ENCODE peak calls at places on chromosomes 11 and 22, in nine cellular contexts. I, K, X, V, P, N, S, F and L are unnamed samples. For H3K4me1, the result is how much of the 10 kb centered on the place peaks cover.

GRCh38 chr11:5291207-5291838 is 10.4 kb downstream of the OR51B4 start:
- DNase-seq in I (no peak), K (peak), X (no peak), V (no peak), P (peak), N (no peak), S (peak), F (no peak), L (no peak)

GRCh38 chr11:125886997-125887372 is 483 bp upstream of the HYLS1 start:
- DNase-seq in I (peak), K (no peak), X (peak), V (peak), P (no peak), N (no peak), S (no peak), F (peak), L (no peak)

GRCh38 chr11:17985517-17985916 is 27.3 kb downstream of the SERGEF start:
- DNase-seq in I (no peak), K (peak), X (peak), V (no peak), P (no peak), N (no peak), S (peak), F (no peak), L (peak)

GRCh38 chr11:44765026-44765595 is 38.3 kb downstream of the TSPAN18 start:
- DNase-seq in I (peak), K (no peak), X (no peak), V (peak), P (no peak), N (no peak), S (no peak), F (no peak), L (no peak)

GRCh38 chr11:106397787-106398355 is 320.4 kb downstream of the AASDHPPT start:
- DNase-seq in I (no peak), K (no peak), X (no peak), V (no peak), P (no peak), N (no peak), S (no peak), F (no peak), L (no peak)

GRCh38 chr11:117936973-117937372 is 7.8 kb upstream of the TMPRSS13 start:
- DNase-seq in I (no peak), K (no peak), X (no peak), V (no peak), P (no peak), N (no peak), S (no peak), F (no peak), L (no peak)

GRCh38 chr22:44351685-44352377 is 39.1 kb upstream of the SHISAL1 start:
- DNase-seq in I (peak), K (peak), X (peak), V (peak), P (peak), N (no peak), S (no peak), F (peak), L (no peak)

GRCh38 chr11:103370076-103370475 is 260.9 kb downstream of the DYNC2H1 start:
- DNase-seq in I (no peak), K (no peak), X (no peak), V (no peak), P (no peak), N (no peak), S (no peak), F (no peak), L (no peak)

GRCh38 chr11:65116370-65117205 is 913 bp downstream of the ZNHIT2 start:
- DNase-seq in I (no peak), K (peak), X (no peak), V (peak), P (no peak), N (no peak), S (no peak), F (peak), L (peak)

GRCh38 chr11:2300936-2301630 is 635 bp downstream of the C11orf21 start:
- DNase-seq in I (no peak), K (no peak), X (no peak), V (no peak), P (no peak), N (no peak), S (no peak), F (peak), L (no peak)

GRCh38 chr22:30575011-30575671 is 676 bp upstream of the GAL3ST1 start:
- DNase-seq in I (peak), K (peak), X (no peak), V (no peak), P (no peak), N (no peak), S (no peak), F (no peak), L (no peak)

GRCh38 chr11:45532552-45532951 is 132.9 kb downstream of the CHST1 start:
- DNase-seq in I (no peak), K (no peak), X (no peak), V (no peak), P (no peak), N (no peak), S (no peak), F (no peak), L (no peak)

GRCh38 chr11:33021937-33022336 is 6.3 kb downstream of the DEPDC7 start:
- DNase-seq in I (no peak), K (no peak), X (no peak), V (no peak), P (no peak), N (no peak), S (no peak), F (no peak), L (no peak)

GRCh38 chr22:35842954-35843353 is 125.3 kb downstream of the APOL5 start:
- DNase-seq in I (no peak), K (peak), X (no peak), V (no peak), P (peak), N (no peak), S (peak), F (peak), L (no peak)

GRCh38 chr11:64148200-64148916 is 17.6 kb downstream of the MACROD1 start:
- DNase-seq in I (peak), K (peak), X (peak), V (peak), P (peak), N (peak), S (peak), F (peak), L (peak)

GRCh38 chr11:124917115-124917637 is 1.9 kb upstream of the HEPN1 start:
- DNase-seq in I (no peak), K (peak), X (no peak), V (no peak), P (no peak), N (no peak), S (no peak), F (no peak), L (no peak)

GRCh38 chr11:117731689-117732290 is 65.2 kb downstream of the DSCAML1 start:
- DNase-seq in I (no peak), K (no peak), X (no peak), V (no peak), P (no peak), N (no peak), S (no peak), F (no peak), L (no peak)

GRCh38 chr22:42066133-42066761 is 4.4 kb downstream of the NAGA start:
- DNase-seq in I (peak), K (no peak), X (no peak), V (no peak), P (no peak), N (no peak), S (no peak), F (peak), L (no peak)

GRCh38 chr11:6889835-6890234 is 2.5 kb downstream of the OR2D2 start:
- DNase-seq in I (no peak), K (no peak), X (no peak), V (no peak), P (no peak), N (no peak), S (no peak), F (no peak), L (no peak)

GRCh38 chr22:22929381-22930221 is 42.0 kb downstream of the IGLL5 start:
- DNase-seq in I (no peak), K (no peak), X (no peak), V (no peak), P (no peak), N (no peak), S (no peak), F (no peak), L (no peak)

GRCh38 chr11:113895367-113896155 is 9.0 kb upstream of the HTR3B start:
- DNase-seq in I (no peak), K (no peak), X (peak), V (no peak), P (no peak), N (no peak), S (no peak), F (peak), L (peak)

GRCh38 chr11:74696932-74697687 is 34.1 kb downstream of the CHRDL2 start:
- DNase-seq in I (peak), K (peak), X (peak), V (peak), P (peak), N (peak), S (no peak), F (peak), L (peak)

GRCh38 chr11:64849600-64850356 is 5.3 kb upstream of the CDC42BPG start:
- DNase-seq in I (no peak), K (no peak), X (no peak), V (no peak), P (no peak), N (no peak), S (no peak), F (no peak), L (no peak)

GRCh38 chr22:22999473-22999872 is 70.8 kb upstream of the GNAZ start:
- DNase-seq in I (no peak), K (no peak), X (no peak), V (no peak), P (no peak), N (no peak), S (no peak), F (no peak), L (no peak)

GRCh38 chr22:50551160-50551752 is 5.6 kb downstream of the KLHDC7B start:
- DNase-seq in I (no peak), K (no peak), X (no peak), V (peak), P (no peak), N (no peak), S (no peak), F (no peak), L (no peak)

GRCh38 chr11:442611-443081 is 835 bp upstream of the ANO9 start:
- DNase-seq in I (no peak), K (no peak), X (no peak), V (no peak), P (no peak), N (no peak), S (no peak), F (no peak), L (no peak)

GRCh38 chr11:68039526-68040086 is 781 bp downstream of the TCIRG1 start:
- DNase-seq in I (no peak), K (no peak), X (no peak), V (peak), P (no peak), N (no peak), S (no peak), F (no peak), L (no peak)

GRCh38 chr11:118139578-118139977 is 13.0 kb downstream of the SCN4B start:
- DNase-seq in I (no peak), K (no peak), X (no peak), V (no peak), P (no peak), N (no peak), S (no peak), F (no peak), L (no peak)

GRCh38 chr22:48348855-48349254 is 1478.8 kb downstream of the BRD1 start:
- DNase-seq in I (no peak), K (no peak), X (no peak), V (no peak), P (no peak), N (no peak), S (no peak), F (no peak), L (no peak)

GRCh38 chr11:19820100-19820499 is 107.5 kb downstream of the NAV2 start:
- DNase-seq in I (no peak), K (peak), X (no peak), V (no peak), P (no peak), N (no peak), S (no peak), F (no peak), L (no peak)

GRCh38 chr11:34223021-34223813 is 117.8 kb downstream of the NAT10 start:
- DNase-seq in I (peak), K (peak), X (peak), V (peak), P (no peak), N (peak), S (no peak), F (peak), L (no peak)

GRCh38 chr11:67238894-67239794 is 27.1 kb upstream of the GRK2 start:
- DNase-seq in I (no peak), K (peak), X (no peak), V (no peak), P (no peak), N (no peak), S (no peak), F (no peak), L (no peak)

GRCh38 chr22:48253573-48253972 is 1491.1 kb downstream of the TBC1D22A start:
- DNase-seq in I (no peak), K (no peak), X (no peak), V (no peak), P (no peak), N (no peak), S (no peak), F (no peak), L (no peak)

GRCh38 chr11:120390585-120390922 is 54.3 kb downstream of the ARHGEF12 start:
- DNase-seq in I (no peak), K (no peak), X (no peak), V (no peak), P (no peak), N (no peak), S (no peak), F (no peak), L (no peak)

GRCh38 chr22:22960307-22960706 is 72.7 kb downstream of the IGLL5 start:
- DNase-seq in I (no peak), K (no peak), X (no peak), V (no peak), P (no peak), N (no peak), S (no peak), F (no peak), L (no peak)

GRCh38 chr11:115379528-115379927 is 124.7 kb downstream of the CADM1 start:
- DNase-seq in I (no peak), K (peak), X (no peak), V (no peak), P (no peak), N (no peak), S (no peak), F (no peak), L (no peak)

GRCh38 chr22:19756288-19757128 is 4.1 kb upstream of the TBX1 start:
- DNase-seq in I (no peak), K (no peak), X (peak), V (no peak), P (peak), N (no peak), S (peak), F (peak), L (no peak)

GRCh38 chr22:19800761-19801244 is 40.2 kb downstream of the TBX1 start:
- DNase-seq in I (no peak), K (peak), X (no peak), V (peak), P (no peak), N (no peak), S (no peak), F (no peak), L (no peak)

GRCh38 chr11:72439455-72439854 is 5.1 kb upstream of the CLPB start:
- DNase-seq in I (no peak), K (peak), X (no peak), V (no peak), P (no peak), N (no peak), S (no peak), F (no peak), L (no peak)

GRCh38 chr11:5691963-5692358 is 2.4 kb downstream of the TRIM22 start:
- DNase-seq in I (no peak), K (no peak), X (no peak), V (no peak), P (no peak), N (no peak), S (no peak), F (no peak), L (no peak)

DNA sequence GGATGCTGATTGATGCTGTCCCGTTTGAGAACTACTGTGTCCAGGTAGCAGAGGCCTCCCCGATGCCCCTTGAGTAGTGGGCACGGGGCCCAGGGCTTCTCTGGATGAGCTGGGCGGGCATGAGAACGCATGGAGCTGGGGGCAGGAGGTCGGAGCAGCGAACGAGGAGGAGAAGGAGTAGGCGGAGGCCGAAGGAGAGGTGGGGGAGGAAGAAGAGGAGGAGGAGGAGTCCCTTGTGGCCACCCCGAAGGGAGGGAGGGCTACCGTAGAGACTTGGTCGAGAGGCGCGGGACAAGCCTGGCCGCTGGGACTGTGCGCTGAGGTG is 62.9 kb downstream of the CRYBB2 start:
- DNase-seq in I (no peak), K (no peak), X (no peak), V (no peak), P (no peak), N (no peak), S (no peak), F (no peak), L (no peak)
- TF ChIP-seq POLR2A in I (no peak), K (no peak), X (no peak), V (no peak), P (no peak), N (no peak), S (no peak), F (no peak), L (no peak)

GRCh38 chr11:3838504-3838903 is 2.3 kb downstream of the RHOG start:
- DNase-seq in I (no peak), K (no peak), X (no peak), V (no peak), P (no peak), N (no peak), S (no peak), F (no peak), L (no peak)
- H3K4me1 ChIP-seq in I (under half), K (under half), X (under half), V (under half), P (under half), N (half or more), S (under half), F (half or more), L (under half)

GRCh38 chr11:8692417-8692816 is 9.8 kb downstream of the RPL27A start:
- DNase-seq in I (no peak), K (no peak), X (no peak), V (no peak), P (no peak), N (no peak), S (no peak), F (no peak), L (no peak)

GRCh38 chr11:8694137-8694536 is 11.5 kb downstream of the RPL27A start:
- DNase-seq in I (no peak), K (no peak), X (no peak), V (no peak), P (no peak), N (no peak), S (no peak), F (no peak), L (no peak)

GRCh38 chr11:8691601-8692000 is 9.0 kb downstream of the RPL27A start:
- DNase-seq in I (no peak), K (no peak), X (no peak), V (no peak), P (no peak), N (no peak), S (no peak), F (no peak), L (no peak)

GRCh38 chr11:8693555-8693954 is 11.0 kb downstream of the RPL27A start:
- DNase-seq in I (no peak), K (no peak), X (no peak), V (peak), P (no peak), N (no peak), S (no peak), F (peak), L (no peak)

DNA sequence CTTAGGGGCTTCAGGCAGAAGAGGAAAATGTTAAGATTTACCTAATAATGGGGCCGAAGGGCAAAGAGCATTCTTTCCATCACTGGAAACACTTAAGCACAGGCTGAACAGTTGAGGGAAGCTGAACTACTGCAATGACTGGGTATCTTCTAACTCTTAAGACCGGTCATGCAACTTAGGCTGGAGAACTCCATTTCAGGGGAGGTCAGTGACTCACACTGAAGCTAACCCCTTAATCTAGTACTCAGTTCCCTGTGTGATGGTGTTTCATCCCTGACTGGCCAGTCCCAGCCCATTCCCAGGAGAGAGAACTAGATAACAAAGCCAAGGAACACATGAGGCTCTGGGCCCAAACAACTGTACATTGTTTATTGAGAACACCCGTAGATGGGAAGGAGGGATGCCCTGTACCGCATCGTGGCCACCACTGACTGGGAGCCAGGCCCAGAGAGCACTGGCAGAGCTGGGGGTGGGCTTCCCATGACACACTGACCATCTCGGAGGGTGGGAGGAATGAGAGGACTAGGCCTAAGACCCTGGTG is 10.5 kb downstream of the RPL27A start:
- DNase-seq in I (no peak), K (peak), X (no peak), V (no peak), P (no peak), N (no peak), S (no peak), F (peak), L (no peak)
- TF ChIP-seq POLR2A in I (no peak), K (no peak), X (no peak), V (no peak), P (no peak), N (no peak), S (no peak), F (no peak), L (no peak)

DNA sequence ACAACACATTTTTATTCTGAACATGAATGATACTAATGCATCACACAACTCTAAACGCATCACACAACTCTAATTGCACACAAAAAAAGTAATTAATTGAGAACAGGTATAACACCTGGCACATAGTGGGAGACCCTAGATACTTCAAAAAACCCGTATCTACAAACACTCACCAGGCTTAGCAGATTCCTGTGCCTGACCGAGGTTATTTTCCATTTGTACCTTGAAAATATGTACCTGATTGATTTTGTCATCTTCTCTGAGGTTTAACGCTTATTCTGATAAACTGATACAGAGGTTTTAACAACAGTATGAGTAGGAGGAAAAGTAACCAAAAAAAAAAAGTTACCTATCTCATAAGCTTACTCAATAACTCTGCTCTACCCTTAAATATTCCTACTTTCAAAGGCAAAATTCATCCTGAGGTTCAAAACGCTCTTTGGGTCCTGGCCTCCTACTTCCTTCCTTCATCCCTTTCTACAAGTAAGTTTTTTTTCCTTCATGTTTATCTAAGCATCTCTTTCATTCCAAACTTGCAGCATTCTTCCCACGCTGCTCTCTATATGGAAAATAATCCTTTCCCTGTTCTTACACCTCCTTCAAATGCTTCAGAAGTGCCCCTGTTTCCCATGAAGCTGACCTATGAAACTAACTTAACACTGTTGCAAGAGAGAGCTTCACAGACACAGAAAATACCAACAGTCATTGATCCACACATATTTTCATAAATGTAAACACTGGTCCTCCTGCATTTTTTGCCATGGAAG is 73.3 kb downstream of the ETS1 start:
- DNase-seq in I (no peak), K (no peak), X (no peak), V (no peak), P (no peak), N (no peak), S (no peak), F (no peak), L (no peak)
- H3K4me1 ChIP-seq in I (under half), K (under half), X (under half), V (under half), P (half or more), N (half or more), S (under half), F (under half), L (under half)

GRCh38 chr11:61793829-61794204 is 1.1 kb downstream of the FEN1 start:
- DNase-seq in I (no peak), K (no peak), X (no peak), V (no peak), P (no peak), N (no peak), S (no peak), F (no peak), L (no peak)

GRCh38 chr11:61794579-61794978 is 1.9 kb downstream of the FEN1 start:
- DNase-seq in I (no peak), K (no peak), X (no peak), V (no peak), P (no peak), N (no peak), S (no peak), F (no peak), L (no peak)

GRCh38 chr11:61791737-61792309 is 576 bp downstream of the TMEM258 start:
- DNase-seq in I (peak), K (peak), X (peak), V (peak), P (peak), N (peak), S (peak), F (peak), L (no peak)

GRCh38 chr11:61792310-61793083 is at the start of the genes FEN1 and TMEM258:
- DNase-seq in I (peak), K (peak), X (peak), V (peak), P (peak), N (peak), S (peak), F (peak), L (peak)

GRCh38 chr11:61793084-61793828 is 545 bp downstream of the FEN1 start:
- DNase-seq in I (no peak), K (no peak), X (no peak), V (no peak), P (peak), N (no peak), S (no peak), F (no peak), L (no peak)
- TF ChIP-seq POLR2A in I (no peak), K (no peak), X (no peak), V (no peak), P (no peak), N (no peak), S (no peak), F (no peak), L (no peak)